ENCODE peak calls at places on chromosomes 5 and 9, in five cellular contexts. E is NCI-H2171 treated with DMSO at 0.1 percent for 48 hours; Q is activated CD4-positive, alpha-beta T cell treated with anti-CD3 and anti-CD28 coated beads for 48 hours; M is SK-MEL-5; I is posterior vena cava. R is an unnamed sample.

GRCh38 chr5:149714877-149715502 is 15.1 kb upstream of the PPARGC1B start:
- DNase-seq in E (no peak), Q (no peak), M (no peak), I (no peak), R (no peak)

GRCh38 chr5:109345699-109346098 is 64.1 kb downstream of the PJA2 start:
- DNase-seq in E (no peak), Q (no peak), M (no peak), I (no peak), R (no peak)

GRCh38 chr9:94864183-94864582 is 137.7 kb downstream of the AOPEP start:
- DNase-seq in E (no peak), Q (no peak), M (no peak), I (no peak), R (no peak)

GRCh38 chr5:65539827-65540226 is 23.1 kb downstream of the CENPK start:
- DNase-seq in E (no peak), Q (no peak), M (no peak), I (no peak), R (no peak)

GRCh38 chr5:14971864-14972263 is 100.3 kb upstream of the ANKH start:
- DNase-seq in E (peak), Q (no peak), M (no peak), I (no peak), R (no peak)

GRCh38 chr5:83711982-83712601 is 8.6 kb downstream of the HAPLN1 start:
- DNase-seq in E (no peak), Q (peak), M (peak), I (no peak), R (peak)

GRCh38 chr9:115006660-115007059 is 76.3 kb upstream of the TNFSF8 start:
- DNase-seq in E (no peak), Q (peak), M (no peak), I (no peak), R (peak)

GRCh38 chr9:134395727-134396257 is 69.5 kb downstream of the RXRA start:
- DNase-seq in E (no peak), Q (no peak), M (no peak), I (no peak), R (no peak)

GRCh38 chr5:15501057-15501791 is 1.2 kb downstream of the FBXL7 start:
- DNase-seq in E (no peak), Q (no peak), M (peak), I (peak), R (no peak)

GRCh38 chr9:109498195-109499060 is at the start of gene PTPN3:
- DNase-seq in E (peak), Q (no peak), M (no peak), I (no peak), R (no peak)

GRCh38 chr5:73987915-73988314 is 361.9 kb downstream of the ARHGEF28 start:
- DNase-seq in E (no peak), Q (no peak), M (no peak), I (no peak), R (no peak)